ENCODE peak calls at places on chromosomes 7 and 10, in ten cellular contexts. U, O, T, D, N, Z, A, Y, M and G are unnamed samples.
A peak's percentile ranks its signal among the peaks of the same experiment; 100 is the strongest.

GRCh38 chr10:96089116-96089515 is 41.0 kb upstream of the ZNF518A start:
- DNase-seq in Y (no peak), D (no peak), A (no peak), U (no peak), T (no peak), N (no peak), Z (no peak), O (no peak), M (no peak), G (no peak)

GRCh38 chr7:147756290-147756689 is 834.3 kb upstream of the C7orf33 start:
- DNase-seq in T (no peak), O (no peak), Y (no peak), N (no peak), U (no peak), M (no peak), D (no peak), A (no peak), Z (no peak), G (no peak)

GRCh38 chr7:30162133-30162532 is 27.3 kb downstream of the MTURN start:
- DNase-seq in O (no peak), N (no peak), Y (no peak), D (no peak), T (no peak), Z (no peak), M (no peak), U (no peak), A (no peak), G (no peak)

GRCh38 chr7:32155712-32156111 is 85.5 kb upstream of the PDE1C start:
- DNase-seq in M (no peak), Y (no peak), N (no peak), U (no peak), D (no peak), A (no peak), Z (no peak), T (no peak), O (no peak), G (no peak)

GRCh38 chr7:150340875-150341262 is 560 bp downstream of the RARRES2 start:
- DNase-seq in N (peak; percentile 63), T (peak; percentile 66), M (no peak), D (peak; percentile 58), A (no peak), O (no peak), Y (peak; percentile 67), U (no peak), Z (no peak), G (no peak)

GRCh38 chr10:96910488-96911395 is 78.6 kb downstream of the LCOR start:
- DNase-seq in U (peak; percentile 63), M (peak; percentile 33), D (no peak), Z (peak; percentile 62), O (no peak), N (no peak), Y (no peak), T (no peak), A (no peak), G (no peak)

GRCh38 chr7:43844257-43844656 is 25.1 kb downstream of the MRPS24 start:
- DNase-seq in Z (no peak), D (no peak), M (no peak), T (no peak), Y (no peak), A (no peak), U (no peak), O (no peak), N (no peak), G (no peak)

GRCh38 chr7:91083855-91084644 is 180.2 kb upstream of the FZD1 start:
- DNase-seq in D (no peak), T (no peak), M (no peak), O (peak; percentile 72), Z (no peak), U (peak; percentile 5), Y (peak; percentile 82), N (peak; percentile 58), A (no peak), G (no peak)

GRCh38 chr7:3063016-3063753 is 19.5 kb upstream of the CARD11 start:
- DNase-seq in A (no peak), Y (no peak), Z (no peak), N (no peak), D (no peak), U (no peak), M (peak; percentile 35), T (no peak), O (no peak), G (no peak)

GRCh38 chr7:158125721-158126120 is 461.9 kb downstream of the PTPRN2 start:
- DNase-seq in Z (no peak), Y (peak; percentile 34), T (no peak), A (no peak), D (no peak), U (no peak), M (no peak), O (no peak), N (peak; percentile 16), G (no peak)

GRCh38 chr10:95273393-95274312 is 17.1 kb downstream of the PDLIM1 start:
- DNase-seq in Z (no peak), A (peak; percentile 61), N (no peak), Y (peak; percentile 83), O (peak; percentile 39), U (peak; percentile 96), D (no peak), M (peak; percentile 61), T (no peak), G (no peak)

GRCh38 chr7:3028071-3028766 is 15.4 kb downstream of the CARD11 start:
- DNase-seq in O (no peak), D (peak; percentile 59), Y (peak; percentile 82), A (no peak), Z (no peak), T (no peak), U (peak; percentile 54), M (peak; percentile 11), N (peak; percentile 60), G (no peak)

GRCh38 chr10:88473989-88474883 is 108.9 kb downstream of the RNLS start:
- DNase-seq in T (no peak), O (no peak), M (peak; percentile 74), D (no peak), Y (no peak), Z (no peak), U (peak; percentile 25), A (no peak), N (peak; percentile 63), G (no peak)

GRCh38 chr7:106022193-106022821 is 59.2 kb downstream of the CDHR3 start:
- DNase-seq in Z (peak; percentile 81), M (peak; percentile 53), Y (no peak), T (no peak), D (no peak), O (no peak), N (no peak), A (no peak), U (peak; percentile 18), G (no peak)

GRCh38 chr10:110208614-110209398 is 1.4 kb downstream of the MXI1 start:
- DNase-seq in M (peak; percentile 51), A (no peak), Z (peak; percentile 63), U (peak; percentile 53), N (peak; percentile 64), D (peak; percentile 70), T (peak; percentile 84), Y (peak; percentile 80), O (peak; percentile 45), G (no peak)

GRCh38 chr7:51090411-51090810 is 226.2 kb downstream of the COBL start:
- DNase-seq in Y (no peak), T (no peak), Z (no peak), N (no peak), O (no peak), A (no peak), U (no peak), M (no peak), D (no peak), G (no peak)

GRCh38 chr10:117740696-117741222 is 198.2 kb downstream of the EMX2 start:
- DNase-seq in M (no peak), Z (no peak), N (no peak), U (no peak), T (no peak), A (no peak), D (no peak), O (no peak), Y (no peak), G (no peak)

GRCh38 chr10:92506336-92506735 is 67.6 kb downstream of the IDE start:
- DNase-seq in D (no peak), M (no peak), O (no peak), T (no peak), A (no peak), Y (no peak), U (no peak), Z (no peak), N (no peak), G (no peak)

GRCh38 chr10:119252051-119252465 is 44.7 kb downstream of the GRK5 start:
- DNase-seq in Y (no peak), A (no peak), N (no peak), Z (no peak), O (no peak), D (no peak), M (no peak), U (peak; percentile 35), T (peak; percentile 31), G (no peak)
- TF ChIP-seq CTCF in Y (peak; percentile 37), A (no peak), N (peak; percentile 35), Z (no peak), O (peak; percentile 13), D (peak; percentile 21), M (no peak), U (peak; percentile 31), T (peak; percentile 32), G (peak; percentile 62)

DNA sequence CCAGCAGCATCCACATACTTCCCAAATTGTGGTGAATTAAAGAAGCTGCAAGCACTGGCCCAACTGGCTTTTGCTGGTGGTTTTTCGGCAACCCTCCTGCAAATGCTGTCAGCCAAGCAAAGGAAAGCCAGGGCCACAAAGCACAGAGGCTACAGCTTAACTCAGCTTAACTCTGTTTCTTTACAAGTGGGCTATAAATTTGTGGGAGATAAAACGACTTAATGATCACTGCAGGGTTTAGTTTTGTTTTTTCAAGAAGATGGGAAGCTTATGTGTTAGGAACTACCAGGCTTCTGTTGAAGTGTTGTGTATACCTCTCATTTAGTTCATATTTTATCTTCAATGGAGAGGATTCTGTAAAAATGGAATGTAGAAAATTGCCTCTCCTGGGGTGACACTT is 110.6 kb downstream of the TACC2 start:
- DNase-seq in O (no peak), N (no peak), M (no peak), T (no peak), D (no peak), Y (no peak), A (no peak), Z (no peak), U (no peak), G (no peak)
- TF ChIP-seq CTCF in O (no peak), N (no peak), M (no peak), T (no peak), D (no peak), Y (no peak), A (no peak), Z (no peak), U (no peak), G (no peak)

GRCh38 chr7:94056796-94057207 is 52.6 kb upstream of the BET1 start:
- DNase-seq in A (peak; percentile 87), Y (no peak), N (no peak), T (no peak), D (peak; percentile 67), M (no peak), U (peak; percentile 94), Z (peak; percentile 42), O (no peak), G (peak; percentile 85)
- TF ChIP-seq CTCF in A (no peak), Y (no peak), N (no peak), T (no peak), D (no peak), M (no peak), U (no peak), Z (no peak), O (no peak), G (peak; percentile 0)

DNA sequence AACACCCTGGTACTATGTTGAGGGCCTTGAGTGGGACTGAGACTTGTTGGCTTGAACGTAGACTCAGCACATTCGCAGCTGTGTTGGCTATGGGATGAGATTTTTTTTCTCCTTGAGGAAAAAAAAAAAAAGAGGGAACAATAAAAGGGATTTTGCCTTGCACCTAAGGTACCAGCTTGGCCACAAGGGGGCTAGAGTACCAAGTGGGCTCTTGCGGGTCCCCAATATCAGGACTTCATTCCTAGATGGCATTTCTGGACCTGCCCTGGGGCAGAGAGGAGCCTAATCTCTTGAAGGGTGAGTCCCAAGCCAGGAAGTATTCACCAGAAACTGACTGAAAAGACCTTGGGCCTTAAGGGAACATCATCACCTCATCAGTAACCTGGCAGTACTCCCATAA is 1083.6 kb upstream of the PHF14 start:
- DNase-seq in U (no peak), T (no peak), Z (no peak), D (peak; percentile 73), A (no peak), M (no peak), N (no peak), O (no peak), Y (no peak), G (no peak)
- TF ChIP-seq CTCF in U (no peak), T (no peak), Z (peak; percentile 20), D (peak; percentile 73), A (no peak), M (no peak), N (no peak), O (no peak), Y (no peak), G (no peak)